ENCODE peak calls at places on chromosome 3, in four cellular contexts. P is stimulated activated CD8-positive, alpha-beta memory T cell treated with anti-CD3 and anti-CD28 coated beads, Interleukin-4, amount 100 ng/mL, for 4 hours; R is activated naive CD8-positive, alpha-beta T cell treated with anti-CD3 and anti-CD28 coated beads, Interleukin-2, amount 50 U/mL, for 24 hours; O is OCI-LY7. D is an unnamed sample.

GRCh38 chr3:48086736-48087470 is 70.7 kb upstream of the MAP4 start:
- DNase-seq in P (no peak), O (no peak), R (no peak), D (peak; percentile 50)

GRCh38 chr3:121431717-121432517 is 113.9 kb downstream of the POLQ start:
- DNase-seq in R (peak; percentile 7), O (peak; percentile 78), P (peak; percentile 18), D (peak; percentile 54)

GRCh38 chr3:194617827-194618226 is 15.4 kb downstream of the TMEM44 start:
- DNase-seq in O (no peak), P (no peak), R (no peak), D (no peak)

GRCh38 chr3:11459147-11459837 is 184.4 kb downstream of the VGLL4 start:
- DNase-seq in O (no peak), R (no peak), P (no peak), D (no peak)

GRCh38 chr3:10278501-10278900 is 14.2 kb downstream of the GHRL start:
- DNase-seq in P (no peak), R (no peak), O (no peak), D (no peak)

GRCh38 chr3:57065588-57065987 is 5.1 kb downstream of the SPATA12 start:
- DNase-seq in O (peak; percentile 56), R (no peak), P (no peak), D (peak; percentile 65)

GRCh38 chr3:27628029-27628750 is 93.9 kb downstream of the EOMES start:
- DNase-seq in P (no peak), O (no peak), R (no peak), D (no peak)

GRCh38 chr3:49721861-49722781 is 1.6 kb downstream of the GMPPB start:
- DNase-seq in R (no peak), P (no peak), O (no peak), D (no peak)

GRCh38 chr3:169227911-169228310 is 435.6 kb downstream of the MECOM start:
- DNase-seq in R (no peak), O (no peak), P (no peak), D (no peak)

D was measured in brain microvascular endothelial cell.